ENCODE peak calls at places on chromosomes 16 and 17, in nine cellular contexts. X, M, G, E, D, A, Z, L and F are unnamed samples.

GRCh38 chr17:57387575-57387974 is 131.3 kb downstream of the MSI2 start:
- DNase-seq in X (no peak), M (no peak), G (no peak), E (no peak), D (no peak), A (no peak), Z (no peak), L (no peak), F (no peak)

GRCh38 chr17:80592243-80592642 is 47.6 kb downstream of the RPTOR start:
- DNase-seq in X (no peak), M (no peak), G (no peak), E (no peak), D (no peak), A (no peak), Z (no peak), L (no peak), F (no peak)

GRCh38 chr17:82216301-82217119 is 3.9 kb upstream of the CCDC57 start:
- DNase-seq in X (no peak), M (peak; percentile 85), G (peak; percentile 78), E (peak; percentile 54), D (peak; percentile 82), A (no peak), Z (peak; percentile 74), L (peak; percentile 73), F (no peak)

GRCh38 chr17:39147221-39148185 is 3.9 kb downstream of the PLXDC1 start:
- DNase-seq in X (no peak), M (no peak), G (no peak), E (no peak), D (no peak), A (no peak), Z (no peak), L (no peak), F (no peak)

GRCh38 chr17:56679767-56680422 is 86.4 kb downstream of the NOG start:
- DNase-seq in X (no peak), M (no peak), G (no peak), E (no peak), D (peak; percentile 78), A (no peak), Z (no peak), L (no peak), F (no peak)

GRCh38 chr16:15523092-15523541 is 88.7 kb downstream of the BMERB1 start:
- DNase-seq in X (no peak), M (no peak), G (no peak), E (no peak), D (no peak), A (no peak), Z (peak; percentile 5), L (peak; percentile 61), F (no peak)

GRCh38 chr17:46178550-46179198 is 14.6 kb downstream of the KANSL1 start:
- DNase-seq in X (no peak), M (peak; percentile 69), G (peak; percentile 29), E (no peak), D (peak; percentile 62), A (no peak), Z (no peak), L (no peak), F (no peak)

GRCh38 chr17:3511841-3512511 is 36.2 kb downstream of the ASPA start:
- DNase-seq in X (no peak), M (peak; percentile 62), G (no peak), E (no peak), D (no peak), A (no peak), Z (no peak), L (no peak), F (no peak)

GRCh38 chr17:2150871-2151270 is 96.0 kb downstream of the HIC1 start:
- DNase-seq in X (no peak), M (no peak), G (no peak), E (no peak), D (no peak), A (no peak), Z (no peak), L (no peak), F (no peak)

GRCh38 chr17:4032738-4033137 is 68.5 kb upstream of the ATP2A3 start:
- DNase-seq in X (no peak), M (no peak), G (no peak), E (no peak), D (no peak), A (no peak), Z (no peak), L (no peak), F (no peak)

GRCh38 chr17:2624292-2624731 is 30.9 kb downstream of the PAFAH1B1 start:
- DNase-seq in X (no peak), M (no peak), G (no peak), E (no peak), D (no peak), A (no peak), Z (peak; percentile 54), L (no peak), F (no peak)

DNA sequence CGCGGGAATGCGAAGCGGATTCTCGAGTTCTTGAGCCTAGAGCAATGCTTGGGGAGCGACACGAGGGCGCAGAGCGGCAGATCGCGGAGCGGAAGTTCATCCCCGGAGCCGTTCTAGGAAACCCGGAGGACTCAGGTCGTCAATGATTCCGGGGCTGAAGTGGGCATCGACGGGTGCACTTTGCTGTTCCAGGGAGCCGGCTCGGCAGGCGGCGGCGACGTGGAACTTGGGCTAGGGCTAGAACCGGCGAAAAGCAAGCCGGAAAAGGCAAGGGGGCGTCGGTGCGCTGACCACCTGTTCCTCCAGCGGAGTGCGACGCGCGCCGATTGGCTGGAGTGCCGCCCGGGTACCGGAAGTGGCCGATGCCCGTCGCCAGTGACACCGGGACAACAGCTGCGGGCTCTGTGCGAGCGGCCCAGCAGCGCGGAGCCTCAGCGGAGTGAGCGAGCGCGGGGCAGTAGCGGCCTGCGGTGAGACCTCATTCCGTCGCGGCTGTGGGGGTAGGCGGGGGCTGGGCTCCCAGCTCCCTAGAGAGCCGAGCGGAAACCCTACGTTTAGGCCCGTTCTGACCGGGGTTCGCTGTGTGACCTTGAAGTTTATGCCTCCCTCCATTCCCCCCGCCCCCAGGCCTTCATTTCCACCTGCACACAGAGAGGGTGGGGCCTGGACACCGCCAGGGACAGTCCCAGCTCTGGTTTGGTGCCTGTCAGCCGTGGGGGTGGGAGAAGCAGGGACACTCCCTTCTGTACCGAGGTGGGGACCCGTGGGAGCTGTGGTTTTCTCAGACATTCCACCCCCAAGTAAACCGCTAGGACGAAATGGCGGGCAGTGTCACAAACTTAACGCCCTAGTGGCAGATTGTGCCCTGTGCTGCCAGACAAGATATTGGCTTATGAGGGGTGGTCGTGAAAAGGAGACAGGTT is at the start of gene ZFP3:
- DNase-seq in X (peak; percentile 24), M (peak; percentile 80), G (peak; percentile 82), E (peak; percentile 95), D (peak; percentile 68), A (no peak), Z (peak; percentile 95), L (peak; percentile 76), F (peak; percentile 84)
- TF ChIP-seq CTCF in X (peak; percentile 4), M (no peak), G (no peak), E (no peak), D (no peak), A (no peak), Z (no peak), L (no peak), F (peak; percentile 13)

GRCh38 chr16:82672676-82673075 is 45.9 kb downstream of the CDH13 start:
- DNase-seq in X (no peak), M (no peak), G (no peak), E (no peak), D (no peak), A (no peak), Z (no peak), L (no peak), F (no peak)

GRCh38 chr16:82675300-82675699 is 48.5 kb downstream of the CDH13 start:
- DNase-seq in X (no peak), M (no peak), G (no peak), E (no peak), D (no peak), A (no peak), Z (no peak), L (no peak), F (no peak)

GRCh38 chr16:82667437-82667836 is 40.7 kb downstream of the CDH13 start:
- DNase-seq in X (no peak), M (no peak), G (no peak), E (no peak), D (no peak), A (no peak), Z (no peak), L (no peak), F (no peak)

GRCh38 chr16:82668094-82668493 is 41.3 kb downstream of the CDH13 start:
- DNase-seq in X (no peak), M (no peak), G (no peak), E (no peak), D (no peak), A (no peak), Z (no peak), L (no peak), F (no peak)

DNA sequence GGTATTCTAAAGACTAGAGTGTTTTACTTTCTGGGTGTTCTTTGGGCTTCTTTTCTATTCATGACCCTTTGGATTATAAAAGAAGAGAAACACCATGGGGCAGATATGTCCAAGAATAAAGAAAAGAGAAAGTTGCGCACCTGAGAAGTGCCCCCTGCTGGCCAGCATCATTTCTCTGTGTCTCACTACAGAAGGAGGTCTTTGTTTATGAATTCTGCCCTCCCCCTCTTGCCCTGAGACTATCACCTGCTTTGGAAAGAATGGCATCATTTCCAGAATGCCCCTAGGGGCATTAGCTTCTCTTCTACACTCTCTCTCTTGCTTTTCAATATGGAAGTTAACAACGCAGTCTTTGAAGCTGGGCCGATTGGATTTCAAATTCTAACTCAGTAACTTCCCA is 45.0 kb downstream of the CDH13 start:
- DNase-seq in X (no peak), M (no peak), G (no peak), E (no peak), D (no peak), A (no peak), Z (no peak), L (no peak), F (no peak)
- TF ChIP-seq CTCF in X (peak; percentile 36), M (peak; percentile 46), G (peak; percentile 28), E (peak; percentile 59), D (peak; percentile 26), A (no peak), Z (peak; percentile 73), L (no peak), F (peak; percentile 56)

DNA sequence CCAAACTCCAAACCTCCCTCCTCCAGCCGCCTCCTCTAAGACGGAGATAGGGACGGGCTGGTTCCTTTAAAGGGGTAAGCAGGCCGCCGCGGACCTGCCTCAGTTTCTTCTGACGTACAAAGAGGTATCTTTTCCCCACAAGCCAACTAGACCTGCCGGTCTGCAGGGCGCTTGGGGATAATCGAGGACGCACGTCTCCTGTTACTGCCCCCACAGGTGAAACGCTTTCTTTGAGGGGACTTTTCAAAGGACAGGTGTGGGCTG is 25.1 kb upstream of the RFFL start:
- DNase-seq in X (no peak), M (no peak), G (no peak), E (no peak), D (peak; percentile 43), A (no peak), Z (no peak), L (no peak), F (no peak)
- TF ChIP-seq CTCF in X (no peak), M (no peak), G (no peak), E (no peak), D (no peak), A (no peak), Z (no peak), L (no peak), F (no peak)

DNA sequence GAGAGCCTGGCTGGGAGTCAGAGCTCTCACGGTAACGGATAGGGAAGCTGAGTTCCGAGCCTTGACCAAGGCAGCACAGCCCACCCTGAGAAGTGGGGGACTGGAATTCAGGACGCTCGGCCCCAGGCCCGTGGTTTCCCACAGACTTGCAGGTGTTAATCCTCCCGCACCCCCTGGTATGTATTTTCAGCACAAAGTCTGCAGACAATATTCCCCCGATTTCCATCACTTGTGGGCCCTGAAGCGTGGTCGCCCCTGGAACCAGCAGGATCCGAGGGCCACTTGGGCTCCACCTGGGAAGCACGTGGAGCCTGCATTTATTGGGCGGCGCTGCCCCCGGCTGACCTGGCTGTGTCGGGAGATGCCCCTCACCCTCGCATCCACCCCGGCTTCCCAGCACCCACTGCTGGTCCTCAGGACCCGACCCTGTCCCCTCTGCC is 60.2 kb downstream of the WSB1 start:
- DNase-seq in X (no peak), M (no peak), G (no peak), E (no peak), D (no peak), A (no peak), Z (no peak), L (no peak), F (no peak)
- TF ChIP-seq CTCF in X (no peak), M (no peak), G (no peak), E (no peak), D (no peak), A (peak; percentile 45), Z (no peak), L (no peak), F (peak; percentile 75)